ENCODE peak calls at places on chromosomes 7 and 10, in nine cellular contexts. One of them, this sample, is unnamed.
A peak's percentile ranks its signal among the peaks of the same experiment; 100 is the strongest.

GRCh38 chr10:101903827-101904520 is 60.4 kb upstream of the KCNIP2 start:
- DNase-seq in left lobe of liver: no peak
- DNase-seq in AG10803: no peak
- DNase-seq in DMS53: no peak
- DNase-seq in nucleus accumbens: peak; percentile 49
- DNase-seq in T-helper 1 cell: no peak
- DNase-seq in neuronal stem cell: no peak
- DNase-seq in fibroblast of lung: no peak
- DNase-seq in cardiac fibroblast: peak; percentile 21
- DNase-seq in this sample: no peak

GRCh38 chr7:20307119-20307518 is 23.6 kb upstream of the ITGB8 start:
- DNase-seq in left lobe of liver: no peak
- DNase-seq in AG10803: peak; percentile 54
- DNase-seq in DMS53: peak; percentile 99
- DNase-seq in nucleus accumbens: no peak
- DNase-seq in T-helper 1 cell: no peak
- DNase-seq in neuronal stem cell: peak; percentile 36
- DNase-seq in fibroblast of lung: peak; percentile 85
- DNase-seq in cardiac fibroblast: peak; percentile 64
- DNase-seq in this sample: no peak

GRCh38 chr7:1719913-1720312 is 49.8 kb downstream of the ELFN1 start:
- DNase-seq in left lobe of liver: no peak
- DNase-seq in AG10803: no peak
- DNase-seq in DMS53: no peak
- DNase-seq in nucleus accumbens: no peak
- DNase-seq in T-helper 1 cell: no peak
- DNase-seq in neuronal stem cell: no peak
- DNase-seq in fibroblast of lung: no peak
- DNase-seq in cardiac fibroblast: no peak
- DNase-seq in this sample: no peak

GRCh38 chr7:112152186-112152585 is 54.0 kb downstream of the DOCK4 start:
- DNase-seq in left lobe of liver: no peak
- DNase-seq in AG10803: peak; percentile 16
- DNase-seq in DMS53: no peak
- DNase-seq in nucleus accumbens: no peak
- DNase-seq in T-helper 1 cell: no peak
- DNase-seq in neuronal stem cell: no peak
- DNase-seq in fibroblast of lung: no peak
- DNase-seq in cardiac fibroblast: no peak
- DNase-seq in this sample: no peak

GRCh38 chr10:112687647-112688046 is 240.6 kb downstream of the VTI1A start:
- DNase-seq in left lobe of liver: no peak
- DNase-seq in AG10803: peak; percentile 74
- DNase-seq in DMS53: no peak
- DNase-seq in nucleus accumbens: no peak
- DNase-seq in T-helper 1 cell: no peak
- DNase-seq in neuronal stem cell: no peak
- DNase-seq in fibroblast of lung: peak; percentile 36
- DNase-seq in cardiac fibroblast: peak; percentile 73
- DNase-seq in this sample: no peak

GRCh38 chr7:54802841-54803240 is 43.8 kb upstream of the SEC61G start:
- DNase-seq in left lobe of liver: no peak
- DNase-seq in AG10803: no peak
- DNase-seq in DMS53: no peak
- DNase-seq in nucleus accumbens: peak; percentile 25
- DNase-seq in T-helper 1 cell: no peak
- DNase-seq in neuronal stem cell: no peak
- DNase-seq in fibroblast of lung: peak; percentile 57
- DNase-seq in cardiac fibroblast: peak; percentile 62
- DNase-seq in this sample: no peak

GRCh38 chr10:49109669-49110335 is 5.5 kb downstream of the VSTM4 start:
- DNase-seq in left lobe of liver: no peak
- DNase-seq in AG10803: peak; percentile 93
- DNase-seq in DMS53: peak; percentile 7
- DNase-seq in nucleus accumbens: no peak
- DNase-seq in T-helper 1 cell: no peak
- DNase-seq in neuronal stem cell: no peak
- DNase-seq in fibroblast of lung: peak; percentile 9
- DNase-seq in cardiac fibroblast: peak; percentile 7
- DNase-seq in this sample: no peak

GRCh38 chr7:102216573-102217314 is 69.9 kb upstream of the SH2B2 start:
- DNase-seq in left lobe of liver: no peak
- DNase-seq in AG10803: no peak
- DNase-seq in DMS53: no peak
- DNase-seq in nucleus accumbens: no peak
- DNase-seq in T-helper 1 cell: no peak
- DNase-seq in neuronal stem cell: no peak
- DNase-seq in fibroblast of lung: no peak
- DNase-seq in cardiac fibroblast: no peak
- DNase-seq in this sample: peak; percentile 5

GRCh38 chr10:28043941-28044340 is 45.1 kb upstream of the ODAD2 start:
- DNase-seq in left lobe of liver: no peak
- DNase-seq in AG10803: no peak
- DNase-seq in DMS53: no peak
- DNase-seq in nucleus accumbens: no peak
- DNase-seq in T-helper 1 cell: no peak
- DNase-seq in neuronal stem cell: no peak
- DNase-seq in fibroblast of lung: no peak
- DNase-seq in cardiac fibroblast: no peak
- DNase-seq in this sample: no peak

GRCh38 chr10:49661291-49661856 is 18.1 kb upstream of the C10orf53 start:
- DNase-seq in left lobe of liver: no peak
- DNase-seq in AG10803: no peak
- DNase-seq in DMS53: peak; percentile 24
- DNase-seq in nucleus accumbens: no peak
- DNase-seq in T-helper 1 cell: no peak
- DNase-seq in neuronal stem cell: no peak
- DNase-seq in fibroblast of lung: no peak
- DNase-seq in cardiac fibroblast: no peak
- DNase-seq in this sample: no peak

GRCh38 chr7:91674470-91674869 is 206.0 kb downstream of the MTERF1 start:
- DNase-seq in left lobe of liver: peak; percentile 58
- DNase-seq in AG10803: no peak
- DNase-seq in DMS53: no peak
- DNase-seq in nucleus accumbens: no peak
- DNase-seq in T-helper 1 cell: no peak
- DNase-seq in neuronal stem cell: no peak
- DNase-seq in fibroblast of lung: no peak
- DNase-seq in cardiac fibroblast: no peak
- DNase-seq in this sample: no peak

This sample was measured in cardiac muscle cell.